ENCODE peak calls at places on chromosome 21, in four cellular contexts. H is NCI-H1105 treated with DMSO at 0.1 percent for 48 hours, N is NCI-H2081, X is non-pigmented ciliary epithelial cell. C is an unnamed sample.

GRCh38 chr21:41610042-41610839 is 102.3 kb upstream of the TMPRSS2 start:
- DNase-seq in H (no peak), N (no peak), X (no peak), C (peak)

GRCh38 chr21:45244799-45245340 is 42.8 kb downstream of the POFUT2 start:
- DNase-seq in H (no peak), N (no peak), X (no peak), C (no peak)

GRCh38 chr21:43755820-43756594 is 20.1 kb downstream of the CSTB start:
- DNase-seq in H (no peak), N (no peak), X (no peak), C (no peak)

GRCh38 chr21:16473965-16474364 is 744.2 kb downstream of the USP25 start:
- DNase-seq in H (no peak), N (no peak), X (no peak), C (no peak)

GRCh38 chr21:46181436-46181835 is 2.8 kb downstream of the SPATC1L start:
- DNase-seq in H (no peak), N (no peak), X (no peak), C (no peak)

GRCh38 chr21:27647401-27647800 is 680.5 kb upstream of the ADAMTS5 start:
- DNase-seq in H (no peak), N (no peak), X (no peak), C (no peak)

GRCh38 chr21:44529011-44529421 is 11.0 kb downstream of the KRTAP10-1 start:
- DNase-seq in H (no peak), N (no peak), X (no peak), C (peak)

GRCh38 chr21:46474365-46474764 is 15.7 kb downstream of the DIP2A start:
- DNase-seq in H (no peak), N (no peak), X (no peak), C (no peak)

GRCh38 chr21:44626673-44627143 is at the start of gene KRTAP10-9:
- DNase-seq in H (no peak), N (no peak), X (no peak), C (no peak)